ENCODE peak calls at places on chromosomes 3 and 15, in nine cellular contexts. M is aorta; V is AG09319; F is Right ventricle myocardium inferior; B is HL-60; Y is epithelial cell of proximal tubule; N is stimulated activated CD4-positive, alpha-beta T cell treated with anti-CD3 and anti-CD28 coated beads, Interleukin-1b, Interleukin-23, amount 100 ng/mL, for 1 hour; J is stimulated activated CD8-positive, alpha-beta memory T cell treated with anti-CD3 and anti-CD28 coated beads, Interleukin-2, amount 100 ng/mL, for 48 hours; A is Ammon's horn. P is an unnamed sample.

GRCh38 chr3:185176756-185177359 is 24.0 kb upstream of the C3orf70 start:
- DNase-seq in M (no peak), V (no peak), F (no peak), B (no peak), Y (no peak), N (no peak), J (no peak), A (peak; percentile 54), P (no peak)

GRCh38 chr3:24110051-24110450 is 165.0 kb downstream of the NR1D2 start:
- DNase-seq in M (no peak), V (no peak), F (no peak), B (no peak), Y (no peak), N (no peak), J (no peak), A (no peak), P (no peak)

GRCh38 chr3:143896486-143896885 is 48.2 kb upstream of the SLC9A9 start:
- DNase-seq in M (no peak), V (no peak), F (no peak), B (no peak), Y (no peak), N (no peak), J (no peak), A (no peak), P (no peak)

GRCh38 chr15:74786659-74787165 is 4.8 kb downstream of the CSK start:
- DNase-seq in M (peak; percentile 78), V (no peak), F (peak; percentile 80), B (no peak), Y (no peak), N (no peak), J (no peak), A (no peak), P (no peak)

GRCh38 chr15:73081321-73081958 is 29.2 kb downstream of the NEO1 start:
- DNase-seq in M (no peak), V (peak; percentile 29), F (no peak), B (peak; percentile 5), Y (peak; percentile 23), N (no peak), J (no peak), A (peak; percentile 82), P (no peak)

GRCh38 chr3:1037631-1038030 is 55.2 kb upstream of the CNTN6 start:
- DNase-seq in M (no peak), V (no peak), F (no peak), B (no peak), Y (no peak), N (no peak), J (no peak), A (no peak), P (no peak)

GRCh38 chr3:185754920-185755319 is 69.9 kb downstream of the IGF2BP2 start:
- DNase-seq in M (no peak), V (no peak), F (no peak), B (no peak), Y (no peak), N (no peak), J (no peak), A (no peak), P (no peak)

GRCh38 chr3:16741103-16741758 is 136.0 kb upstream of the DAZL start:
- DNase-seq in M (no peak), V (peak; percentile 85), F (no peak), B (no peak), Y (no peak), N (no peak), J (peak; percentile 16), A (no peak), P (no peak)

GRCh38 chr3:41352526-41352925 is 153.2 kb downstream of the CTNNB1 start:
- DNase-seq in M (no peak), V (no peak), F (no peak), B (no peak), Y (no peak), N (no peak), J (no peak), A (peak; percentile 21), P (no peak)

GRCh38 chr3:3151513-3151912 is 24.8 kb downstream of the TRNT1 start:
- DNase-seq in M (no peak), V (no peak), F (no peak), B (no peak), Y (no peak), N (no peak), J (no peak), A (no peak), P (no peak)

GRCh38 chr15:99424978-99425665 is 140.7 kb upstream of the MEF2A start:
- DNase-seq in M (peak; percentile 82), V (peak; percentile 23), F (peak; percentile 74), B (no peak), Y (no peak), N (peak; percentile 14), J (peak; percentile 27), A (peak; percentile 29), P (peak; percentile 79)

GRCh38 chr3:110526732-110527727 is 544.6 kb upstream of the NECTIN3 start:
- DNase-seq in M (no peak), V (no peak), F (no peak), B (no peak), Y (peak; percentile 85), N (no peak), J (no peak), A (no peak), P (no peak)

GRCh38 chr3:23600178-23600577 is 205.6 kb upstream of the UBE2E1 start:
- DNase-seq in M (no peak), V (no peak), F (no peak), B (no peak), Y (peak; percentile 79), N (no peak), J (no peak), A (no peak), P (no peak)

GRCh38 chr3:105958237-105959000 is 89.6 kb upstream of the CBLB start:
- DNase-seq in M (no peak), V (no peak), F (no peak), B (no peak), Y (no peak), N (no peak), J (no peak), A (no peak), P (no peak)

GRCh38 chr3:102144063-102144462 is 290.8 kb upstream of the ZPLD1 start:
- DNase-seq in M (no peak), V (no peak), F (no peak), B (no peak), Y (no peak), N (no peak), J (no peak), A (no peak), P (no peak)

GRCh38 chr15:48940508-48940907 is 23.2 kb downstream of the SHC4 start:
- DNase-seq in M (no peak), V (peak; percentile 62), F (no peak), B (no peak), Y (no peak), N (no peak), J (no peak), A (no peak), P (no peak)

GRCh38 chr3:190165253-190165652 is 44.6 kb upstream of the P3H2 start:
- DNase-seq in M (no peak), V (no peak), F (no peak), B (no peak), Y (no peak), N (no peak), J (no peak), A (no peak), P (no peak)

GRCh38 chr3:35498506-35499210 is 140.7 kb upstream of the ARPP21 start:
- DNase-seq in M (no peak), V (no peak), F (no peak), B (no peak), Y (no peak), N (no peak), J (no peak), A (no peak), P (no peak)

GRCh38 chr3:7744850-7745249 is 756.8 kb upstream of the LMCD1 start:
- DNase-seq in M (no peak), V (no peak), F (no peak), B (no peak), Y (no peak), N (no peak), J (no peak), A (no peak), P (no peak)

GRCh38 chr15:89197503-89197971 is 23.8 kb downstream of the RLBP1 start:
- DNase-seq in M (no peak), V (no peak), F (no peak), B (no peak), Y (no peak), N (no peak), J (no peak), A (peak; percentile 92), P (no peak)

GRCh38 chr3:124108446-124108845 is 116.5 kb upstream of the ROPN1 start:
- DNase-seq in M (no peak), V (no peak), F (no peak), B (no peak), Y (no peak), N (no peak), J (no peak), A (no peak), P (no peak)

GRCh38 chr3:157176108-157176507 is 16.2 kb upstream of the CCNL1 start:
- DNase-seq in M (no peak), V (peak; percentile 54), F (no peak), B (no peak), Y (no peak), N (no peak), J (no peak), A (no peak), P (no peak)

GRCh38 chr3:64666171-64666581 is 21.6 kb downstream of the ADAMTS9 start:
- DNase-seq in M (no peak), V (no peak), F (no peak), B (no peak), Y (peak; percentile 95), N (no peak), J (no peak), A (no peak), P (no peak)

GRCh38 chr3:99639579-99639978 is 1.2 kb downstream of the COL8A1 start:
- DNase-seq in M (no peak), V (no peak), F (no peak), B (no peak), Y (no peak), N (no peak), J (no peak), A (no peak), P (no peak)

GRCh38 chr3:32175607-32176197 is 62.8 kb upstream of the CMTM8 start:
- DNase-seq in M (no peak), V (peak; percentile 23), F (no peak), B (peak; percentile 56), Y (no peak), N (peak; percentile 19), J (peak; percentile 15), A (peak; percentile 29), P (peak; percentile 34)

GRCh38 chr3:41846850-41847249 is 115.1 kb downstream of the ULK4 start:
- DNase-seq in M (no peak), V (no peak), F (no peak), B (no peak), Y (no peak), N (no peak), J (no peak), A (no peak), P (no peak)

GRCh38 chr3:14812196-14812785 is 6.5 kb upstream of the FGD5 start:
- DNase-seq in M (no peak), V (no peak), F (no peak), B (no peak), Y (no peak), N (no peak), J (no peak), A (no peak), P (peak; percentile 56)

GRCh38 chr3:34995771-34996430 is 643.4 kb upstream of the ARPP21 start:
- DNase-seq in M (no peak), V (no peak), F (no peak), B (no peak), Y (no peak), N (no peak), J (no peak), A (no peak), P (no peak)

GRCh38 chr3:27914199-27914598 is 192.1 kb upstream of the EOMES start:
- DNase-seq in M (no peak), V (no peak), F (no peak), B (no peak), Y (no peak), N (no peak), J (no peak), A (no peak), P (no peak)

GRCh38 chr3:196757876-196758739 is 18.5 kb downstream of the PAK2 start:
- DNase-seq in M (no peak), V (no peak), F (no peak), B (no peak), Y (peak; percentile 85), N (no peak), J (no peak), A (peak; percentile 45), P (no peak)

P was measured in GDM1.